ENCODE peak calls at places on chromosome 15, in five cellular contexts. One of them, this sample, is unnamed.
A peak's percentile ranks its signal among the peaks of the same experiment; 100 is the strongest.

GRCh38 chr15:45548753-45549520 is 26.4 kb upstream of the SLC30A4 start:
- DNase-seq in SHP77: no peak
- DNase-seq in stimulated activated CD4-positive, alpha-beta T cell treated with anti-CD3 and anti-CD28 coated beads, Interleukin-4, amount 100 ng/mL, for 48 hours: no peak
- DNase-seq in neural progenitor cell: no peak
- DNase-seq in activated CD4-positive, alpha-beta T cell treated with anti-CD3 and anti-CD28 coated beads, Interleukin-2, amount 50 U/mL, for 24 hours: no peak
- DNase-seq in this sample: no peak

GRCh38 chr15:51982770-51983103 is 11.2 kb upstream of the LEO1 start:
- DNase-seq in SHP77: no peak
- DNase-seq in stimulated activated CD4-positive, alpha-beta T cell treated with anti-CD3 and anti-CD28 coated beads, Interleukin-4, amount 100 ng/mL, for 48 hours: no peak
- DNase-seq in neural progenitor cell: no peak
- DNase-seq in activated CD4-positive, alpha-beta T cell treated with anti-CD3 and anti-CD28 coated beads, Interleukin-2, amount 50 U/mL, for 24 hours: no peak
- DNase-seq in this sample: no peak

GRCh38 chr15:88833688-88834087 is 30.5 kb downstream of the ACAN start:
- DNase-seq in SHP77: no peak
- DNase-seq in stimulated activated CD4-positive, alpha-beta T cell treated with anti-CD3 and anti-CD28 coated beads, Interleukin-4, amount 100 ng/mL, for 48 hours: no peak
- DNase-seq in neural progenitor cell: no peak
- DNase-seq in activated CD4-positive, alpha-beta T cell treated with anti-CD3 and anti-CD28 coated beads, Interleukin-2, amount 50 U/mL, for 24 hours: no peak
- DNase-seq in this sample: no peak

GRCh38 chr15:89129123-89129815 is 41.0 kb downstream of the ABHD2 start:
- DNase-seq in SHP77: peak; percentile 4
- DNase-seq in stimulated activated CD4-positive, alpha-beta T cell treated with anti-CD3 and anti-CD28 coated beads, Interleukin-4, amount 100 ng/mL, for 48 hours: peak; percentile 46
- DNase-seq in neural progenitor cell: peak; percentile 70
- DNase-seq in activated CD4-positive, alpha-beta T cell treated with anti-CD3 and anti-CD28 coated beads, Interleukin-2, amount 50 U/mL, for 24 hours: peak; percentile 23
- DNase-seq in this sample: no peak

GRCh38 chr15:40369474-40369869 is 11.5 kb downstream of the DISP2 start:
- DNase-seq in SHP77: no peak
- DNase-seq in stimulated activated CD4-positive, alpha-beta T cell treated with anti-CD3 and anti-CD28 coated beads, Interleukin-4, amount 100 ng/mL, for 48 hours: no peak
- DNase-seq in neural progenitor cell: no peak
- DNase-seq in activated CD4-positive, alpha-beta T cell treated with anti-CD3 and anti-CD28 coated beads, Interleukin-2, amount 50 U/mL, for 24 hours: no peak
- DNase-seq in this sample: no peak

GRCh38 chr15:78018445-78018844 is 59.1 kb downstream of the TBC1D2B start:
- DNase-seq in SHP77: no peak
- DNase-seq in stimulated activated CD4-positive, alpha-beta T cell treated with anti-CD3 and anti-CD28 coated beads, Interleukin-4, amount 100 ng/mL, for 48 hours: no peak
- DNase-seq in neural progenitor cell: no peak
- DNase-seq in activated CD4-positive, alpha-beta T cell treated with anti-CD3 and anti-CD28 coated beads, Interleukin-2, amount 50 U/mL, for 24 hours: no peak
- DNase-seq in this sample: no peak

GRCh38 chr15:22224241-22224671 is 143.9 kb downstream of the OR4M2 start:
- DNase-seq in SHP77: no peak
- DNase-seq in stimulated activated CD4-positive, alpha-beta T cell treated with anti-CD3 and anti-CD28 coated beads, Interleukin-4, amount 100 ng/mL, for 48 hours: no peak
- DNase-seq in neural progenitor cell: no peak
- DNase-seq in activated CD4-positive, alpha-beta T cell treated with anti-CD3 and anti-CD28 coated beads, Interleukin-2, amount 50 U/mL, for 24 hours: no peak
- DNase-seq in this sample: no peak

GRCh38 chr15:25739687-25740121 is 123.4 kb downstream of the ATP10A start:
- DNase-seq in SHP77: no peak
- DNase-seq in stimulated activated CD4-positive, alpha-beta T cell treated with anti-CD3 and anti-CD28 coated beads, Interleukin-4, amount 100 ng/mL, for 48 hours: no peak
- DNase-seq in neural progenitor cell: peak; percentile 61
- DNase-seq in activated CD4-positive, alpha-beta T cell treated with anti-CD3 and anti-CD28 coated beads, Interleukin-2, amount 50 U/mL, for 24 hours: peak; percentile 14
- DNase-seq in this sample: no peak

GRCh38 chr15:48413304-48413703 is 82.1 kb downstream of the DUT start:
- DNase-seq in SHP77: no peak
- DNase-seq in stimulated activated CD4-positive, alpha-beta T cell treated with anti-CD3 and anti-CD28 coated beads, Interleukin-4, amount 100 ng/mL, for 48 hours: no peak
- DNase-seq in neural progenitor cell: no peak
- DNase-seq in activated CD4-positive, alpha-beta T cell treated with anti-CD3 and anti-CD28 coated beads, Interleukin-2, amount 50 U/mL, for 24 hours: no peak
- DNase-seq in this sample: no peak

GRCh38 chr15:90031231-90031791 is 30.2 kb downstream of the ZNF710 start:
- DNase-seq in SHP77: no peak
- DNase-seq in stimulated activated CD4-positive, alpha-beta T cell treated with anti-CD3 and anti-CD28 coated beads, Interleukin-4, amount 100 ng/mL, for 48 hours: no peak
- DNase-seq in neural progenitor cell: no peak
- DNase-seq in activated CD4-positive, alpha-beta T cell treated with anti-CD3 and anti-CD28 coated beads, Interleukin-2, amount 50 U/mL, for 24 hours: no peak
- DNase-seq in this sample: no peak

GRCh38 chr15:69631978-69632377 is 179.4 kb downstream of the RPLP1 start:
- DNase-seq in SHP77: no peak
- DNase-seq in stimulated activated CD4-positive, alpha-beta T cell treated with anti-CD3 and anti-CD28 coated beads, Interleukin-4, amount 100 ng/mL, for 48 hours: no peak
- DNase-seq in neural progenitor cell: no peak
- DNase-seq in activated CD4-positive, alpha-beta T cell treated with anti-CD3 and anti-CD28 coated beads, Interleukin-2, amount 50 U/mL, for 24 hours: no peak
- DNase-seq in this sample: no peak

GRCh38 chr15:25177955-25178801 is 223.4 kb downstream of the SNRPN start:
- DNase-seq in SHP77: no peak
- DNase-seq in stimulated activated CD4-positive, alpha-beta T cell treated with anti-CD3 and anti-CD28 coated beads, Interleukin-4, amount 100 ng/mL, for 48 hours: no peak
- DNase-seq in neural progenitor cell: no peak
- DNase-seq in activated CD4-positive, alpha-beta T cell treated with anti-CD3 and anti-CD28 coated beads, Interleukin-2, amount 50 U/mL, for 24 hours: no peak
- DNase-seq in this sample: no peak

This sample was measured in DMS153.